ENCODE peak calls at places on chromosomes 4 and X, in eight cellular contexts. T is left lung, N is A549, B is astrocyte, P is cardiac muscle cell, R is upper lobe of left lung, W is HL-60, A is dorsolateral prefrontal cortex. D is an unnamed sample.
A peak's percentile ranks its signal among the peaks of the same experiment; 100 is the strongest.

GRCh38 chr4:102627831-102628523 is 126.8 kb downstream of the NFKB1 start:
- DNase-seq in T (no peak), N (peak; percentile 62), B (peak; percentile 83), P (peak; percentile 58), R (no peak), W (no peak), A (no peak), D (no peak)

GRCh38 chr4:145496292-145496691 is 14.6 kb downstream of the SMAD1 start:
- DNase-seq in T (no peak), N (no peak), B (no peak), P (no peak), R (no peak), W (no peak), A (no peak), D (no peak)

GRCh38 chr4:132991111-132991510 is 158.0 kb upstream of the PCDH10 start:
- DNase-seq in T (no peak), N (no peak), B (no peak), P (no peak), R (no peak), W (no peak), A (no peak), D (no peak)

GRCh38 chrX:71632923-71633657 is 14.8 kb upstream of the CXCR3 start:
- DNase-seq in T (no peak), N (no peak), B (no peak), P (no peak), R (no peak), W (no peak), A (no peak), D (no peak)

GRCh38 chr4:10099521-10100325 is 16.9 kb downstream of the WDR1 start:
- DNase-seq in T (no peak), N (no peak), B (no peak), P (no peak), R (no peak), W (no peak), A (no peak), D (no peak)

GRCh38 chrX:150762258-150762867 is 69.2 kb downstream of the MTMR1 start:
- DNase-seq in T (no peak), N (no peak), B (no peak), P (no peak), R (no peak), W (no peak), A (no peak), D (no peak)

GRCh38 chrX:6363193-6363592 is 134.5 kb upstream of the NLGN4X start:
- DNase-seq in T (no peak), N (no peak), B (no peak), P (no peak), R (no peak), W (no peak), A (no peak), D (no peak)

GRCh38 chr4:4942658-4943057 is 76.6 kb downstream of the CYTL1 start:
- DNase-seq in T (no peak), N (no peak), B (no peak), P (no peak), R (no peak), W (no peak), A (no peak), D (no peak)

GRCh38 chrX:8731579-8732395 is at the start of gene ANOS1:
- DNase-seq in T (peak; percentile 80), N (peak; percentile 13), B (peak; percentile 47), P (peak; percentile 72), R (peak; percentile 91), W (no peak), A (peak; percentile 39), D (peak; percentile 81)

GRCh38 chr4:77852892-77853495 is 9.6 kb upstream of the MRPL1 start:
- DNase-seq in T (no peak), N (no peak), B (no peak), P (no peak), R (no peak), W (peak; percentile 77), A (no peak), D (no peak)

GRCh38 chr4:71713611-71714203 is 70.2 kb downstream of the GC start:
- DNase-seq in T (no peak), N (peak; percentile 48), B (peak; percentile 38), P (peak; percentile 83), R (no peak), W (no peak), A (no peak), D (no peak)

GRCh38 chr4:6932918-6933317 is 23.3 kb downstream of the TBC1D14 start:
- DNase-seq in T (no peak), N (no peak), B (no peak), P (no peak), R (no peak), W (no peak), A (no peak), D (no peak)

GRCh38 chr4:161799687-161800086 is 364.1 kb downstream of the FSTL5 start:
- DNase-seq in T (no peak), N (peak; percentile 56), B (peak; percentile 47), P (no peak), R (no peak), W (no peak), A (no peak), D (no peak)

GRCh38 chrX:46953137-46953527 is 40.9 kb downstream of the JADE3 start:
- DNase-seq in T (no peak), N (no peak), B (no peak), P (peak; percentile 20), R (no peak), W (no peak), A (no peak), D (no peak)

GRCh38 chr4:53189011-53189410 is 176.8 kb downstream of the SCFD2 start:
- DNase-seq in T (no peak), N (no peak), B (peak; percentile 76), P (peak; percentile 66), R (no peak), W (no peak), A (no peak), D (no peak)

GRCh38 chr4:176002007-176002623 is 63.5 kb upstream of the WDR17 start:
- DNase-seq in T (peak; percentile 47), N (peak; percentile 17), B (peak; percentile 12), P (no peak), R (peak; percentile 88), W (peak; percentile 15), A (peak; percentile 16), D (peak; percentile 66)

GRCh38 chr4:119244344-119244743 is 31.8 kb downstream of the USP53 start:
- DNase-seq in T (no peak), N (no peak), B (no peak), P (no peak), R (no peak), W (no peak), A (no peak), D (no peak)

GRCh38 chrX:31934842-31935241 is 863.0 kb upstream of the FTHL17 start:
- DNase-seq in T (no peak), N (no peak), B (no peak), P (no peak), R (no peak), W (no peak), A (no peak), D (no peak)

GRCh38 chrX:31929366-31929765 is 857.5 kb upstream of the FTHL17 start:
- DNase-seq in T (no peak), N (no peak), B (no peak), P (no peak), R (no peak), W (no peak), A (no peak), D (no peak)

GRCh38 chrX:31931225-31931624 is 859.4 kb upstream of the FTHL17 start:
- DNase-seq in T (no peak), N (no peak), B (peak; percentile 47), P (peak; percentile 64), R (no peak), W (no peak), A (no peak), D (no peak)

DNA sequence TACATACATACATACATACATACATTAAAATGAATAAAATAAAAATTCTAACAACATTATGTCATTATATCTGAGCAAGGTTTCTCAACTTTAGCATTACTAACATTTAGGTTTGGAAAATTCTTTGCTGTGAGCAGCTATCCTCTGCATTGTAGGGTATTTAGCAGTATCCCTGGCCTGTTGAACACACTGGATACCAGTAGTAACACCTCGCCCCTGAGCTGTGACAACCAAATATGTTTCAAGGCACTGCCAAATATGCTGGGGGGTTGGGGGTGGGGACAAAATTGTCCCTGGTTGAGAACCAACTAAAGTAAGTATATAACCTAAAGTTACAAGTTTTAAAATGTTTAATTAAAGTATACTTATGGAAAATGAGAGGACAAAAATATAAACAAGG is 860.9 kb upstream of the FTHL17 start:
- DNase-seq in T (no peak), N (no peak), B (no peak), P (no peak), R (no peak), W (no peak), A (no peak), D (no peak)
- H3K27ac ChIP-seq in T (no peak overlapping the region), N (no peak overlapping the region), B (no peak overlapping the region), P (no peak overlapping the region), R (no peak overlapping the region), W (no peak overlapping the region), A (no peak overlapping the region), D (no peak overlapping the region)

DNA sequence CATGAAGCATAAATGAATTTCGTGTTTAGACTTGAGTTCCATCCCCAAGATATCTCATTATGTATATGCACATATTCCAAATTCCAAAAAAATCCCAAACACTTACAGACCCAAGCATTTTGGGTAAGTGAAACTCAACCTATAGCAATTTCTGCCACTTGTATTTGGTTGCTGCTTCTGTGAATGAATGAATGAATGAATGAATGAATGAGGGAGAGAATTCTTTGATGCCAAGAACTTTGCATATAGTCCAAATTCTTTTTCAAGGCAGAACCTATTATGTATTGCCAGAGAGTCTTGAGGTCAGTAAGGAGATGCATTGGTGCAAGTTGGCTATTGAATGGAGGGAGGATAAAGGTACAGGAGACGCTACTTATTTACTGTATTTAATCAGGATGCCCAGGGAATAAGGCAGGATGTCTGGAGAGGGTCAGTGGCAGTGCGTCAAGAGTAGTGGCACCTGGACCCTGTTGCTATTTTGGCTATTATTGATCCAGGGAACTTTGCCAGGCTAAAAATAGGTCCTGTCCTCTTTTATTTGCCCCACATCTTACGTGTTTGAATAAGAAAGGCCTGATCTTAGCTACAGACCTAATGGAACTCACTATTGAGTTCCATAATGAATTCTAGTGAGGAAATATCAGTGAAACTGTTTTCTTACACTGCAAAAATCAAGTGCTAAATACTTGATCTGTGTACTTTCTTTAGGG is 33.9 kb downstream of the ANAPC4 start:
- DNase-seq in T (no peak), N (no peak), B (no peak), P (no peak), R (no peak), W (no peak), A (no peak), D (no peak)
- H3K27ac ChIP-seq in T (no peak overlapping the region), N (no peak overlapping the region), B (no peak overlapping the region), P (peak overlapping the region; percentile 87), R (no peak overlapping the region), W (no peak overlapping the region), A (no peak overlapping the region), D (no peak overlapping the region)

DNA sequence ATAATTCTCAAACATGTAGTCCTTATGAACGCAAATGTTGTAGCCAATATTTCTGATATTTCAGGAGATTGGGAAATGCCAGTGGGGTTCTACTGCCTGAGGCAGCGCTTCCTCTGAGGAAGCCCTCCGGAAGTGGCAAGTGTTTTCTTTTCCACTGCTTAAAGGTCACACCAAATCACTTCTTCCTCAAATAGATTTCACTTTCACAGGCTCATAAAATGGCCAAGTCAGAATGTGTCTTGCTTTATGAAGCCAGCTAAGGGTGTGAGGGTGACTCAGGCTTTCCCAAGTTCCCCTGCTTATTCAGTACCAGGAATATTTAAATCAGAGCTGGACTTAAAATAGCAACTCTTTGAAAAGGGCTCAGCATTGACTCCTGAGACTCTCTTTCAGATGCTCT is 514.2 kb upstream of the DIPK2B start:
- DNase-seq in T (no peak), N (peak; percentile 22), B (peak; percentile 73), P (peak; percentile 46), R (no peak), W (peak; percentile 18), A (peak; percentile 15), D (no peak)
- H3K27ac ChIP-seq in T (peak overlapping the region; percentile 37), N (no peak overlapping the region), B (peak overlapping the region; percentile 61), P (no peak overlapping the region), R (no peak overlapping the region), W (no peak overlapping the region), A (no peak overlapping the region), D (no peak overlapping the region)

GRCh38 chr4:99658666-99659065 is 1.0 kb upstream of the C4orf54 start:
- DNase-seq in T (no peak), N (no peak), B (no peak), P (no peak), R (no peak), W (no peak), A (no peak), D (no peak)
- H3K27ac ChIP-seq in T (no peak overlapping the region), N (no peak overlapping the region), B (no peak overlapping the region), P (no peak overlapping the region), R (no peak overlapping the region), W (no peak overlapping the region), A (no peak overlapping the region), D (no peak overlapping the region)

D was measured in lower lobe of right lung.